ENCODE peak calls at places on chromosomes 1 and 21, in five cellular contexts. C is aorta, F is HAP-1, E is NCI-H1694 treated with DMSO at 0.1 percent for 48 hours, V is HCT116. R is an unnamed sample.

GRCh38 chr1:97540346-97540888 is 380.4 kb downstream of the DPYD start:
- DNase-seq in C (no peak), F (no peak), E (no peak), V (no peak), R (no peak)

GRCh38 chr1:11355594-11356467 is 82.8 kb downstream of the UBIAD1 start:
- DNase-seq in C (no peak), F (no peak), E (peak), V (no peak), R (no peak)

GRCh38 chr1:204478921-204479320 is 15.7 kb downstream of the PIK3C2B start:
- DNase-seq in C (no peak), F (no peak), E (no peak), V (no peak), R (no peak)

GRCh38 chr1:152622803-152623202 is at the start of gene LCE3A:
- DNase-seq in C (no peak), F (no peak), E (no peak), V (no peak), R (peak)

GRCh38 chr1:165644064-165644735 is 13.2 kb downstream of the MGST3 start:
- DNase-seq in C (no peak), F (no peak), E (no peak), V (no peak), R (no peak)

GRCh38 chr1:47030170-47030805 is 6.8 kb downstream of the CYP4X1 start:
- DNase-seq in C (no peak), F (no peak), E (no peak), V (no peak), R (no peak)

GRCh38 chr1:75023005-75023404 is 111.2 kb upstream of the LHX8 start:
- DNase-seq in C (no peak), F (no peak), E (no peak), V (no peak), R (no peak)

GRCh38 chr1:204319462-204319861 is 40.3 kb downstream of the PLEKHA6 start:
- DNase-seq in C (no peak), F (no peak), E (no peak), V (peak), R (no peak)

GRCh38 chr1:114075082-114075481 is 78.6 kb downstream of the SYT6 start:
- DNase-seq in C (no peak), F (peak), E (no peak), V (no peak), R (no peak)

GRCh38 chr1:30149226-30149625 is 574.2 kb downstream of the MATN1 start:
- DNase-seq in C (peak), F (no peak), E (no peak), V (no peak), R (no peak)

GRCh38 chr21:25790122-25790951 is 55.6 kb downstream of the GABPA start:
- DNase-seq in C (no peak), F (peak), E (peak), V (peak), R (no peak)

GRCh38 chr1:154087574-154087973 is 67.3 kb downstream of the NUP210L start:
- DNase-seq in C (no peak), F (no peak), E (no peak), V (no peak), R (no peak)

GRCh38 chr1:248343451-248343850 is 5.1 kb upstream of the OR14C36 start:
- DNase-seq in C (no peak), F (no peak), E (no peak), V (no peak), R (no peak)

GRCh38 chr1:25922633-25923567 is 16.7 kb upstream of the STMN1 start:
- DNase-seq in C (peak), F (no peak), E (peak), V (no peak), R (peak)

GRCh38 chr21:41142051-41142795 is 25.7 kb upstream of the BACE2 start:
- DNase-seq in C (no peak), F (no peak), E (peak), V (no peak), R (no peak)

GRCh38 chr1:18110968-18111367 is 3.4 kb downstream of the IGSF21 start:
- DNase-seq in C (no peak), F (peak), E (no peak), V (no peak), R (no peak)

GRCh38 chr1:188670837-188671236 is 1806.8 kb downstream of the BRINP3 start:
- DNase-seq in C (no peak), F (no peak), E (no peak), V (peak), R (no peak)

GRCh38 chr1:78333426-78334012 is 157.3 kb upstream of the PTGFR start:
- DNase-seq in C (no peak), F (peak), E (peak), V (peak), R (no peak)

GRCh38 chr1:69246721-69247120 is 321.0 kb upstream of the LRRC7 start:
- DNase-seq in C (no peak), F (no peak), E (peak), V (no peak), R (no peak)

GRCh38 chr1:88061106-88061829 is 622.8 kb upstream of the PKN2 start:
- DNase-seq in C (no peak), F (peak), E (no peak), V (peak), R (no peak)

GRCh38 chr1:225888898-225889690 is at the start of gene LEFTY1:
- DNase-seq in C (no peak), F (no peak), E (no peak), V (no peak), R (no peak)

GRCh38 chr1:43077273-43077672 is 94.8 kb downstream of the EBNA1BP2 start:
- DNase-seq in C (no peak), F (no peak), E (no peak), V (no peak), R (no peak)

GRCh38 chr1:158819461-158820443 is 11.4 kb upstream of the MNDA start:
- DNase-seq in C (no peak), F (no peak), E (no peak), V (no peak), R (peak)

GRCh38 chr1:69569281-69569970 is 1.7 kb downstream of the LRRC7 start:
- DNase-seq in C (no peak), F (no peak), E (no peak), V (no peak), R (no peak)

GRCh38 chr1:33141781-33142180 is 40.1 kb downstream of the TRIM62 start:
- DNase-seq in C (no peak), F (no peak), E (no peak), V (no peak), R (no peak)

GRCh38 chr1:199691540-199691939 is 336.0 kb upstream of the NR5A2 start:
- DNase-seq in C (no peak), F (peak), E (no peak), V (peak), R (no peak)